ENCODE peak calls at places on chromosomes 11 and 22, in five cellular contexts. N is body of pancreas, B is fibroblast of lung, H is epithelial cell of esophagus, A is left lung. Q is an unnamed sample.

GRCh38 chr11:107916671-107917241 is 11.5 kb upstream of the RAB39A start:
- DNase-seq in N (no peak), B (peak), H (peak), A (no peak), Q (no peak)

GRCh38 chr11:13354335-13354734 is 76.7 kb downstream of the BMAL1 start:
- DNase-seq in N (no peak), B (no peak), H (peak), A (no peak), Q (peak)

GRCh38 chr22:31177420-31178162 is 17.6 kb downstream of the RNF185 start:
- DNase-seq in N (no peak), B (peak), H (peak), A (no peak), Q (no peak)

GRCh38 chr11:57387284-57388030 is 3.0 kb downstream of the PRG2 start:
- DNase-seq in N (no peak), B (peak), H (no peak), A (no peak), Q (no peak)

GRCh38 chr22:38033522-38034277 is 23.5 kb upstream of the PICK1 start:
- DNase-seq in N (no peak), B (no peak), H (no peak), A (no peak), Q (no peak)

GRCh38 chr11:12539570-12539969 is 134.7 kb upstream of the TEAD1 start:
- DNase-seq in N (no peak), B (peak), H (peak), A (no peak), Q (no peak)

GRCh38 chr22:44213489-44214043 is 32.8 kb downstream of the PARVG start:
- DNase-seq in N (no peak), B (no peak), H (no peak), A (no peak), Q (no peak)

GRCh38 chr11:120877746-120878365 is 146.0 kb upstream of the TBCEL start:
- DNase-seq in N (no peak), B (no peak), H (no peak), A (no peak), Q (no peak)

GRCh38 chr11:1549355-1550330 is 22.4 kb downstream of the DUSP8 start:
- DNase-seq in N (no peak), B (no peak), H (no peak), A (no peak), Q (no peak)

GRCh38 chr22:33380789-33381530 is 322.8 kb upstream of the SYN3 start:
- DNase-seq in N (no peak), B (peak), H (peak), A (no peak), Q (no peak)

GRCh38 chr22:49076300-49077035 is 751.2 kb downstream of the BRD1 start:
- DNase-seq in N (no peak), B (no peak), H (no peak), A (no peak), Q (no peak)

GRCh38 chr11:28649922-28650321 is 541.7 kb downstream of the METTL15 start:
- DNase-seq in N (no peak), B (peak), H (peak), A (no peak), Q (no peak)

GRCh38 chr11:109865558-109866186 is 227.5 kb upstream of the ZC3H12C start:
- DNase-seq in N (peak), B (no peak), H (peak), A (no peak), Q (no peak)

GRCh38 chr11:109864834-109865557 is 228.2 kb upstream of the ZC3H12C start:
- DNase-seq in N (no peak), B (peak), H (peak), A (no peak), Q (no peak)

GRCh38 chr11:109867784-109868183 is 225.4 kb upstream of the ZC3H12C start:
- DNase-seq in N (peak), B (no peak), H (no peak), A (no peak), Q (no peak)

GRCh38 chr11:109862808-109863207 is 230.4 kb upstream of the ZC3H12C start:
- DNase-seq in N (no peak), B (no peak), H (no peak), A (no peak), Q (no peak)

GRCh38 chr11:109864161-109864661 is 229.0 kb upstream of the ZC3H12C start:
- DNase-seq in N (no peak), B (no peak), H (no peak), A (no peak), Q (no peak)
- H3K4me3 ChIP-seq in N (no peak), B (no peak), H (no peak), A (no peak), Q (no peak)

GRCh38 chr22:21450320-21450831 is 16.8 kb upstream of the TMEM191C start:
- DNase-seq in N (peak), B (no peak), H (no peak), A (no peak), Q (peak)
- TF ChIP-seq CTCF in N (no peak), B (no peak), H (no peak), A (no peak), Q (no peak)

GRCh38 chr11:77619576-77620198 is 17.9 kb downstream of the CLNS1A start:
- DNase-seq in N (peak), B (peak), H (peak), A (no peak), Q (peak)
- H3K4me3 ChIP-seq in N (no peak), B (no peak), H (no peak), A (no peak), Q (no peak)

GRCh38 chr11:126628790-126629621 is 273.5 kb downstream of the ST3GAL4 start:
- DNase-seq in N (no peak), B (no peak), H (no peak), A (no peak), Q (no peak)
- TF ChIP-seq CTCF in N (no peak), B (no peak), H (no peak), A (no peak), Q (no peak)

GRCh38 chr22:23127055-23127756 is 14.6 kb downstream of the RSPH14 start:
- DNase-seq in N (no peak), B (no peak), H (no peak), A (no peak), Q (no peak)

GRCh38 chr22:23128269-23129108 is 13.3 kb downstream of the RSPH14 start:
- DNase-seq in N (peak), B (peak), H (peak), A (peak), Q (peak)

GRCh38 chr22:23127788-23128187 is 14.0 kb downstream of the RSPH14 start:
- DNase-seq in N (no peak), B (no peak), H (no peak), A (no peak), Q (no peak)

GRCh38 chr22:23130697-23131096 is 11.1 kb downstream of the RSPH14 start:
- DNase-seq in N (no peak), B (no peak), H (no peak), A (no peak), Q (no peak)

GRCh38 chr22:23129149-23129548 is 12.6 kb downstream of the RSPH14 start:
- DNase-seq in N (no peak), B (no peak), H (no peak), A (no peak), Q (no peak)
- H3K4me3 ChIP-seq in N (no peak), B (no peak), H (no peak), A (no peak), Q (no peak)

GRCh38 chr11:58632510-58632909 is 10.0 kb downstream of the CNTF start:
- DNase-seq in N (peak), B (no peak), H (no peak), A (no peak), Q (no peak)

GRCh38 chr11:58626915-58627483 is 4.5 kb downstream of the CNTF start:
- DNase-seq in N (no peak), B (peak), H (no peak), A (no peak), Q (no peak)

GRCh38 chr11:58631378-58631777 is 8.9 kb downstream of the CNTF start:
- DNase-seq in N (no peak), B (no peak), H (no peak), A (no peak), Q (no peak)

GRCh38 chr11:58628446-58628845 is 6.0 kb downstream of the CNTF start:
- DNase-seq in N (peak), B (peak), H (no peak), A (no peak), Q (no peak)

GRCh38 chr11:58629857-58630256 is 7.4 kb downstream of the CNTF start:
- DNase-seq in N (peak), B (peak), H (peak), A (no peak), Q (no peak)
- TF ChIP-seq CTCF in N (peak), B (peak), H (peak), A (peak), Q (peak)

Q was measured in Caco-2.